ENCODE peak calls at places on chromosomes 5 and 9, in six cellular contexts. V, H, P, Z, R and Y are unnamed samples.

GRCh38 chr5:93621340-93621872 is 38.4 kb downstream of the NR2F1 start:
- DNase-seq in V (peak; percentile 79), H (peak; percentile 89), P (no peak), Z (peak; percentile 31), R (peak; percentile 83), Y (peak; percentile 18)

GRCh38 chr9:113807173-113808061 is 68.7 kb upstream of the ZNF618 start:
- DNase-seq in V (peak; percentile 30), H (peak; percentile 75), P (peak; percentile 59), Z (peak; percentile 55), R (peak; percentile 60), Y (peak; percentile 63)

GRCh38 chr5:8766448-8766847 is 779.4 kb downstream of the SEMA5A start:
- DNase-seq in V (no peak), H (no peak), P (no peak), Z (no peak), R (peak; percentile 11), Y (no peak)

GRCh38 chr5:175885813-175886212 is 14.4 kb downstream of the CPLX2 start:
- DNase-seq in V (no peak), H (no peak), P (no peak), Z (no peak), R (no peak), Y (no peak)

GRCh38 chr9:16879416-16879815 is 8.9 kb upstream of the BNC2 start:
- DNase-seq in V (no peak), H (no peak), P (no peak), Z (no peak), R (no peak), Y (no peak)

GRCh38 chr9:7360513-7360912 is 439.1 kb downstream of the DMAC1 start:
- DNase-seq in V (no peak), H (no peak), P (no peak), Z (no peak), R (peak; percentile 43), Y (no peak)

GRCh38 chr9:16410601-16411285 is 459.7 kb downstream of the BNC2 start:
- DNase-seq in V (no peak), H (no peak), P (peak; percentile 48), Z (peak; percentile 46), R (no peak), Y (peak; percentile 30)

GRCh38 chr9:34990908-34991832 is 1.6 kb downstream of the DNAJB5 start:
- DNase-seq in V (peak; percentile 49), H (no peak), P (no peak), Z (no peak), R (peak; percentile 17), Y (no peak)

GRCh38 chr5:5544094-5544663 is 121.7 kb downstream of the ICE1 start:
- DNase-seq in V (no peak), H (no peak), P (no peak), Z (no peak), R (no peak), Y (no peak)

GRCh38 chr5:15103130-15103529 is 231.6 kb upstream of the ANKH start:
- DNase-seq in V (no peak), H (no peak), P (no peak), Z (no peak), R (no peak), Y (peak; percentile 40)
- H3K4me3 ChIP-seq in V (no peak overlapping the region), H (no peak overlapping the region), P (no peak overlapping the region), Z (no peak overlapping the region), R (no peak overlapping the region), Y (no peak overlapping the region)

GRCh38 chr9:116208417-116209232 is 55.0 kb downstream of the PAPPA start:
- DNase-seq in V (no peak), H (no peak), P (peak; percentile 34), Z (peak; percentile 64), R (no peak), Y (peak; percentile 41)
- TF ChIP-seq CTCF in V (no peak), H (no peak), P (no peak), Z (peak; percentile 47), R (no peak), Y (no peak)

DNA sequence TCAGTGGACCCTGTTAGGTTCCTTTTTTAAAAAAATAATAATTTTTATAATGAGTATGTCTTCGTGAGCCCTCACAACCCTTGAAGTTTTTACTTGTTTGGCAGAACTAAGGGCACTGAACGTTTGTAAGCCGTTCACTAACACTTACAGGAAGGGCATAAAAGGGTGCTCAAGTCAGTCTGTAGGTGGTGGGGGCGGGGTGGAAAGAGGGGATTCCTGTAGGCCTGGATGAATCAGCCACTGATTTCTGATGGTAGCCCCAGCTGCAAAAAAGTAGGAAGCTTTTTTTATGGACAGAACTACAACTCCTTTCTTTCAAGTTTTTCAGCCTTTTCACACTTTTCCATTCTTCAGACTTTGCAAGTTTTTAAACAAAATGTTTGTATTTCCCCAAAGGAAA is 35.8 kb downstream of the PIK3R1 start:
- DNase-seq in V (peak; percentile 31), H (peak; percentile 78), P (peak; percentile 52), Z (no peak), R (no peak), Y (peak; percentile 42)
- H3K4me3 ChIP-seq in V (peak overlapping the region; percentile 46), H (no peak overlapping the region), P (no peak overlapping the region), Z (no peak overlapping the region), R (no peak overlapping the region), Y (no peak overlapping the region)

GRCh38 chr5:64074533-64074932 is 91.1 kb upstream of the RNF180 start:
- DNase-seq in V (no peak), H (no peak), P (peak; percentile 63), Z (peak; percentile 18), R (peak; percentile 62), Y (peak; percentile 63)
- TF ChIP-seq CTCF in V (peak; percentile 44), H (peak; percentile 27), P (peak; percentile 58), Z (peak; percentile 63), R (peak; percentile 71), Y (peak; percentile 76)

GRCh38 chr5:45696206-45696836 is at the start of gene HCN1:
- DNase-seq in V (peak; percentile 69), H (peak; percentile 76), P (peak; percentile 58), Z (peak; percentile 73), R (peak; percentile 94), Y (peak; percentile 82)
- H3K4me3 ChIP-seq in V (peak within 1 kb of the TSS; percentile 67), H (no peak within 1 kb of the TSS), P (no peak within 1 kb of the TSS), Z (no peak within 1 kb of the TSS), R (peak within 1 kb of the TSS; percentile 59), Y (no peak within 1 kb of the TSS)

DNA sequence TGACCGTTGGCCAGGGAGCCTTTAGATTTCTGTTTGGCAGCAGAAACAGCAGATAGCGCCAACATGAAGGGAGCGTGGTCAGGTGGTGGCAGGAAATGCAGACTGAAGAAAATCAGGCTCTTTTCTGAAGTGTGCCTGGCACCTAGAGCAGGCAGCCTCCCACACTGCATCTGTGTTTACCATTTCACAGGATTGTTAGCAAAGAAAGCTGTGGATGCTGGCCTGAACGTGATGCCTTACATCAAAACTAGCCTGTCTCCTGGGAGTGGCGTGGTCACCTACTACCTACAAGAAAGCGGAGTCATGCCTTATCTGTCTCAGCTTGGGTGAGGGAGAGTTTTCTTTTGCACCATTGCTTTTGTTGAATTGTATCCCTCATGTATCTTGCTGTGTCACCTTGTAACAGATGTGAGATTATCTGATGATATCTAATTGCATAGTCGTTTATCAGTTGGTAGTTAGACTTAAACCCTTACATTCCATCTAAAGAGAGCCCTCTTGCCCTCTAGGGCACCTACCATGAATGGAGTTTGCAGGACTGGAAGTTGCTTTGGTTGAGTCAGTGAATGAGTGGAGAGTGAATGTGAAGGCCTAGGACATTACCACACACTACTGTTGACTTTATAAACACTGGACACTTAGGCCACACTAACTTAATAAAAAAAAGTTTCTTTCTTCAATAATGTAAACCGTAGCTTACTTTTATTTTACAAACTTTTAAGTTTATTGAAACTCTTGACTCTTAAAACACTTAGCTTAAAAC is 42.8 kb downstream of the ACO1 start:
- DNase-seq in V (no peak), H (no peak), P (no peak), Z (no peak), R (no peak), Y (no peak)
- TF ChIP-seq CTCF in V (no peak), H (no peak), P (no peak), Z (no peak), R (no peak), Y (no peak)

GRCh38 chr5:124741711-124742496 is 4.5 kb downstream of the ZNF608 start:
- DNase-seq in V (no peak), H (no peak), P (peak; percentile 84), Z (peak; percentile 77), R (peak; percentile 91), Y (peak; percentile 72)
- H3K4me3 ChIP-seq in V (peak overlapping the region; percentile 83), H (no peak overlapping the region), P (peak overlapping the region; percentile 7), Z (no peak overlapping the region), R (peak overlapping the region; percentile 69), Y (peak overlapping the region; percentile 0)

GRCh38 chr9:38263534-38263933 is 129.0 kb upstream of the ALDH1B1 start:
- DNase-seq in V (no peak), H (no peak), P (peak; percentile 56), Z (peak; percentile 34), R (peak; percentile 56), Y (peak; percentile 65)
- TF ChIP-seq CTCF in V (no peak), H (no peak), P (peak; percentile 52), Z (peak; percentile 45), R (peak; percentile 69), Y (peak; percentile 55)

GRCh38 chr5:17213938-17214337 is 3.5 kb upstream of the BASP1 start:
- DNase-seq in V (no peak), H (no peak), P (no peak), Z (no peak), R (no peak), Y (no peak)
- H3K4me3 ChIP-seq in V (no peak overlapping the region), H (no peak overlapping the region), P (no peak overlapping the region), Z (no peak overlapping the region), R (peak overlapping the region; percentile 93), Y (no peak overlapping the region)

DNA sequence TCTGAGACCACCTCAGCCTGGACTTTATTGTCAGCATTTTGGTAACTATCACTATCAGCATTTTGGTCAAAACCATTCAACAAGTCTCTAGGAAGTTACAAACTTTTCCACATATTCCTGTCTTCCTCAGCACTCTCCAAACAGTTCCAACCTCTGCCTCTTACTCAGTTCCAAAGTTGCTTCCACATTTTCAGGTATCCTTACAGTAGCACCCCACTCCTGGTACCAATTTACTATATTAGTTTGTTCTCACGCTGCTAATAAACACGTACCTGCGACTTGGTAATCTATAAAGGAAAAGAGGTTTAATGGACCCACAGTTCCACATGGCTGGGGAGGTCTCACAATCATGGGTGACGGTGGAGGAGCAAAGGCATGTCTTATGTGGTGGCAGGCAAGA is 551.3 kb downstream of the DMRTA1 start:
- DNase-seq in V (no peak), H (no peak), P (no peak), Z (no peak), R (no peak), Y (no peak)
- TF ChIP-seq CTCF in V (no peak), H (no peak), P (no peak), Z (no peak), R (no peak), Y (no peak)